ENCODE peak calls at places on chromosome 5, in five cellular contexts. One of them, this sample, is unnamed.
A peak's percentile ranks its signal among the peaks of the same experiment; 100 is the strongest.

GRCh38 chr5:119270955-119271757 is 84.7 kb upstream of the TNFAIP8 start:
- DNase-seq in HepG2: no peak
- DNase-seq in MM.1S: no peak
- DNase-seq in PC-9: no peak
- DNase-seq in GM23248: no peak
- DNase-seq in this sample: no peak

GRCh38 chr5:149803641-149804468 is 73.7 kb downstream of the PPARGC1B start:
- DNase-seq in HepG2: no peak
- DNase-seq in MM.1S: no peak
- DNase-seq in PC-9: no peak
- DNase-seq in GM23248: peak; percentile 13
- DNase-seq in this sample: no peak

GRCh38 chr5:5380298-5380697 is 42.2 kb upstream of the ICE1 start:
- DNase-seq in HepG2: no peak
- DNase-seq in MM.1S: no peak
- DNase-seq in PC-9: no peak
- DNase-seq in GM23248: no peak
- DNase-seq in this sample: no peak

GRCh38 chr5:107809201-107810034 is 138.7 kb upstream of the EFNA5 start:
- DNase-seq in HepG2: no peak
- DNase-seq in MM.1S: no peak
- DNase-seq in PC-9: no peak
- DNase-seq in GM23248: peak; percentile 46
- DNase-seq in this sample: no peak

GRCh38 chr5:172756764-172757393 is 14.1 kb downstream of the DUSP1 start:
- DNase-seq in HepG2: no peak
- DNase-seq in MM.1S: no peak
- DNase-seq in PC-9: no peak
- DNase-seq in GM23248: no peak
- DNase-seq in this sample: no peak

GRCh38 chr5:74192606-74193299 is 447.8 kb downstream of the ENC1 start:
- DNase-seq in HepG2: no peak
- DNase-seq in MM.1S: no peak
- DNase-seq in PC-9: no peak
- DNase-seq in GM23248: peak; percentile 46
- DNase-seq in this sample: no peak

GRCh38 chr5:69517763-69518212 is 25.2 kb downstream of the OCLN start:
- DNase-seq in HepG2: peak; percentile 79
- DNase-seq in MM.1S: no peak
- DNase-seq in PC-9: peak; percentile 98
- DNase-seq in GM23248: no peak
- DNase-seq in this sample: peak; percentile 79

GRCh38 chr5:79020861-79021561 is 35.9 kb upstream of the ARSB start:
- DNase-seq in HepG2: peak; percentile 27
- DNase-seq in MM.1S: peak; percentile 55
- DNase-seq in PC-9: no peak
- DNase-seq in GM23248: peak; percentile 81
- DNase-seq in this sample: peak; percentile 70

GRCh38 chr5:54325610-54326311 is 15.4 kb upstream of the ARL15 start:
- DNase-seq in HepG2: no peak
- DNase-seq in MM.1S: peak; percentile 78
- DNase-seq in PC-9: no peak
- DNase-seq in GM23248: no peak
- DNase-seq in this sample: no peak

GRCh38 chr5:79236970-79237734 is 1.2 kb downstream of the JMY start:
- DNase-seq in HepG2: peak; percentile 36
- DNase-seq in MM.1S: peak; percentile 64
- DNase-seq in PC-9: peak; percentile 56
- DNase-seq in GM23248: peak; percentile 73
- DNase-seq in this sample: peak; percentile 54

GRCh38 chr5:1443145-1443543 is 2.1 kb downstream of the SLC6A3 start:
- DNase-seq in HepG2: no peak
- DNase-seq in MM.1S: no peak
- DNase-seq in PC-9: no peak
- DNase-seq in GM23248: no peak
- DNase-seq in this sample: peak; percentile 27

GRCh38 chr5:56148453-56148971 is 84.6 kb downstream of the ANKRD55 start:
- DNase-seq in HepG2: no peak
- DNase-seq in MM.1S: peak; percentile 96
- DNase-seq in PC-9: no peak
- DNase-seq in GM23248: no peak
- DNase-seq in this sample: no peak

GRCh38 chr5:11164456-11165286 is 403.6 kb upstream of the DAP start:
- DNase-seq in HepG2: no peak
- DNase-seq in MM.1S: no peak
- DNase-seq in PC-9: no peak
- DNase-seq in GM23248: no peak
- DNase-seq in this sample: no peak

GRCh38 chr5:34552686-34553085 is 103.4 kb upstream of the RAI14 start:
- DNase-seq in HepG2: no peak
- DNase-seq in MM.1S: no peak
- DNase-seq in PC-9: no peak
- DNase-seq in GM23248: peak; percentile 40
- DNase-seq in this sample: no peak

GRCh38 chr5:88672644-88673493 is 210.1 kb downstream of the MEF2C start:
- DNase-seq in HepG2: no peak
- DNase-seq in MM.1S: no peak
- DNase-seq in PC-9: no peak
- DNase-seq in GM23248: no peak
- DNase-seq in this sample: no peak

GRCh38 chr5:159156839-159157238 is 52.5 kb downstream of the RNF145 start:
- DNase-seq in HepG2: peak; percentile 64
- DNase-seq in MM.1S: peak; percentile 72
- DNase-seq in PC-9: peak; percentile 42
- DNase-seq in GM23248: peak; percentile 82
- DNase-seq in this sample: peak; percentile 73

GRCh38 chr5:18968966-18969365 is 1019.0 kb downstream of the CDH18 start:
- DNase-seq in HepG2: no peak
- DNase-seq in MM.1S: no peak
- DNase-seq in PC-9: peak; percentile 56
- DNase-seq in GM23248: no peak
- DNase-seq in this sample: peak; percentile 96

GRCh38 chr5:101260857-101261256 is 357.8 kb upstream of the ST8SIA4 start:
- DNase-seq in HepG2: no peak
- DNase-seq in MM.1S: no peak
- DNase-seq in PC-9: no peak
- DNase-seq in GM23248: no peak
- DNase-seq in this sample: no peak

GRCh38 chr5:139708434-139708849 is 60.3 kb downstream of the CXXC5 start:
- DNase-seq in HepG2: no peak
- DNase-seq in MM.1S: no peak
- DNase-seq in PC-9: no peak
- DNase-seq in GM23248: no peak
- DNase-seq in this sample: no peak

GRCh38 chr5:81216152-81216551 is 17.0 kb upstream of the CKMT2 start:
- DNase-seq in HepG2: no peak
- DNase-seq in MM.1S: no peak
- DNase-seq in PC-9: no peak
- DNase-seq in GM23248: no peak
- DNase-seq in this sample: no peak

GRCh38 chr5:150363185-150363584 is 5.7 kb downstream of the TCOF1 start:
- DNase-seq in HepG2: peak; percentile 20
- DNase-seq in MM.1S: no peak
- DNase-seq in PC-9: no peak
- DNase-seq in GM23248: no peak
- DNase-seq in this sample: no peak

GRCh38 chr5:170691623-170692022 is 91.9 kb upstream of the GABRP start:
- DNase-seq in HepG2: no peak
- DNase-seq in MM.1S: no peak
- DNase-seq in PC-9: no peak
- DNase-seq in GM23248: no peak
- DNase-seq in this sample: no peak

GRCh38 chr5:168184103-168184502 is 107.3 kb upstream of the WWC1 start:
- DNase-seq in HepG2: no peak
- DNase-seq in MM.1S: peak; percentile 80
- DNase-seq in PC-9: no peak
- DNase-seq in GM23248: no peak
- DNase-seq in this sample: no peak

GRCh38 chr5:148397968-148398595 is 14.3 kb downstream of the FBXO38 start:
- DNase-seq in HepG2: peak; percentile 58
- DNase-seq in MM.1S: no peak
- DNase-seq in PC-9: peak; percentile 85
- DNase-seq in GM23248: no peak
- DNase-seq in this sample: peak; percentile 54

GRCh38 chr5:13591621-13592020 is 352.9 kb downstream of the DNAH5 start:
- DNase-seq in HepG2: no peak
- DNase-seq in MM.1S: no peak
- DNase-seq in PC-9: no peak
- DNase-seq in GM23248: peak; percentile 79
- DNase-seq in this sample: peak; percentile 91

GRCh38 chr5:134738963-134739661 is 764 bp downstream of the CAMLG start:
- DNase-seq in HepG2: peak; percentile 73
- DNase-seq in MM.1S: peak; percentile 56
- DNase-seq in PC-9: peak; percentile 63
- DNase-seq in GM23248: peak; percentile 79
- DNase-seq in this sample: peak; percentile 40

GRCh38 chr5:1503301-1504243 is 20.2 kb downstream of the LPCAT1 start:
- DNase-seq in HepG2: no peak
- DNase-seq in MM.1S: no peak
- DNase-seq in PC-9: no peak
- DNase-seq in GM23248: peak; percentile 20
- DNase-seq in this sample: no peak

GRCh38 chr5:101425345-101425744 is 522.3 kb upstream of the ST8SIA4 start:
- DNase-seq in HepG2: no peak
- DNase-seq in MM.1S: no peak
- DNase-seq in PC-9: no peak
- DNase-seq in GM23248: peak; percentile 55
- DNase-seq in this sample: no peak

GRCh38 chr5:32942225-32942989 is 231.3 kb downstream of the NPR3 start:
- DNase-seq in HepG2: peak; percentile 38
- DNase-seq in MM.1S: peak; percentile 65
- DNase-seq in PC-9: no peak
- DNase-seq in GM23248: no peak
- DNase-seq in this sample: peak; percentile 84

GRCh38 chr5:100131161-100131560 is 404.0 kb upstream of the FAM174A start:
- DNase-seq in HepG2: no peak
- DNase-seq in MM.1S: no peak
- DNase-seq in PC-9: no peak
- DNase-seq in GM23248: no peak
- DNase-seq in this sample: no peak

GRCh38 chr5:56595561-56595960 is 219.8 kb upstream of the MAP3K1 start:
- DNase-seq in HepG2: no peak
- DNase-seq in MM.1S: no peak
- DNase-seq in PC-9: no peak
- DNase-seq in GM23248: no peak
- DNase-seq in this sample: no peak

GRCh38 chr5:138569759-138570158 is 5.4 kb downstream of the HSPA9 start:
- DNase-seq in HepG2: no peak
- DNase-seq in MM.1S: no peak
- DNase-seq in PC-9: no peak
- DNase-seq in GM23248: peak; percentile 48
- DNase-seq in this sample: no peak

GRCh38 chr5:24923400-24923799 is 278.6 kb upstream of the CDH10 start:
- DNase-seq in HepG2: no peak
- DNase-seq in MM.1S: no peak
- DNase-seq in PC-9: no peak
- DNase-seq in GM23248: no peak
- DNase-seq in this sample: no peak

GRCh38 chr5:64176301-64176700 is 10.7 kb downstream of the RNF180 start:
- DNase-seq in HepG2: no peak
- DNase-seq in MM.1S: no peak
- DNase-seq in PC-9: no peak
- DNase-seq in GM23248: no peak
- DNase-seq in this sample: no peak

GRCh38 chr5:67166460-67166871 is 30.1 kb downstream of the CD180 start:
- DNase-seq in HepG2: no peak
- DNase-seq in MM.1S: no peak
- DNase-seq in PC-9: no peak
- DNase-seq in GM23248: no peak
- DNase-seq in this sample: peak; percentile 24

GRCh38 chr5:170159101-170159698 is 53.5 kb downstream of the FOXI1 start:
- DNase-seq in HepG2: no peak
- DNase-seq in MM.1S: no peak
- DNase-seq in PC-9: peak; percentile 73
- DNase-seq in GM23248: peak; percentile 94
- DNase-seq in this sample: peak; percentile 32

GRCh38 chr5:139046551-139046950 is 151.6 kb downstream of the SIL1 start:
- DNase-seq in HepG2: no peak
- DNase-seq in MM.1S: no peak
- DNase-seq in PC-9: no peak
- DNase-seq in GM23248: no peak
- DNase-seq in this sample: no peak

DNA sequence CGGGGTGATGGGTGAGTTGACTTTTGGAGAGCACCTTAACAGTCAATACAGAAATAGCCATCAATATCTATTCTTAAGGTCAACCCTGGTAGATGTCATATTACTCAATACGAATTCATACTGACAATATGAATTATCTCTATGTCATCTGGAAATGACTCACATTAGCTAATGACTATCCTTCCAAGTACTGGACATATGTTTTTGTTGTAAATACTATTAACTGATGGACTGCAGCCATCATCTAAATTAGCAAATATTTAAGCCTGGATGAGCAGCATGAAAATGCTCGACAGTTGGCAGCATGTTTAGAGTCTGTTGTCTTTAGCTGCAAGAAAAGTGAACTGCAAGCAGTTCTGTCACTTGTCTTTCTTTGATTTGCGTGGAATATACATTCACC is 19.6 kb upstream of the ISOC1 start:
- DNase-seq in HepG2: no peak
- DNase-seq in MM.1S: no peak
- DNase-seq in PC-9: no peak
- DNase-seq in GM23248: no peak
- DNase-seq in this sample: peak; percentile 51
- TF ChIP-seq EZH2 in HepG2: no peak
- TF ChIP-seq EZH2 in MM.1S: no peak
- TF ChIP-seq EZH2 in PC-9: no peak
- TF ChIP-seq EZH2 in GM23248: no peak
- TF ChIP-seq EZH2 in this sample: no peak

DNA sequence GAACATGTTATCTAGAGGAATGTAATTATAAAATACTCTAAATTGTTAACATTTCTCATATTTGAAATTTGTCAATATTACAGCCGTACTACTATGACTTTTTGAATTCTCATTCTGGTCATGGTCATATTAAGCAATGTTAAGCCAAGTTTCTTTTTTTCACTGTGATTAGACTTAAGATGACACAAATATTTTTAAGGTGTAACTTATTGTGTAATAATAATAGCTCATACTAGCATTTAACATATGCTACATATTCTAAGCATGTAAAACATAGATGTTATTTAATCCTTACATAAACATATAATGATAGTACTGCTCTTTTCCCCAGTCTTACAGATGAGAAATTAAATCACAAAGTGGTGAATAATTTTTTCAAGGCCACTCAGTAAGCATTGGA is 35.9 kb upstream of the LRRC70 start:
- DNase-seq in HepG2: no peak
- DNase-seq in MM.1S: no peak
- DNase-seq in PC-9: no peak
- DNase-seq in GM23248: no peak
- DNase-seq in this sample: no peak
- TF ChIP-seq EZH2 in HepG2: no peak
- TF ChIP-seq EZH2 in MM.1S: no peak
- TF ChIP-seq EZH2 in PC-9: no peak
- TF ChIP-seq EZH2 in GM23248: no peak
- TF ChIP-seq EZH2 in this sample: no peak

GRCh38 chr5:72107874-72108199 is 562 bp downstream of the MAP1B start:
- DNase-seq in HepG2: no peak
- DNase-seq in MM.1S: peak; percentile 81
- DNase-seq in PC-9: peak; percentile 61
- DNase-seq in GM23248: no peak
- DNase-seq in this sample: no peak
- TF ChIP-seq EZH2 in HepG2: no peak
- TF ChIP-seq EZH2 in MM.1S: no peak
- TF ChIP-seq EZH2 in PC-9: no peak
- TF ChIP-seq EZH2 in GM23248: no peak
- TF ChIP-seq EZH2 in this sample: no peak

GRCh38 chr5:111223790-111224560 is at the start of gene CAMK4:
- DNase-seq in HepG2: peak; percentile 2
- DNase-seq in MM.1S: peak; percentile 60
- DNase-seq in PC-9: no peak
- DNase-seq in GM23248: peak; percentile 77
- DNase-seq in this sample: peak; percentile 26
- TF ChIP-seq EZH2 in HepG2: no peak
- TF ChIP-seq EZH2 in MM.1S: no peak
- TF ChIP-seq EZH2 in PC-9: no peak
- TF ChIP-seq EZH2 in GM23248: no peak
- TF ChIP-seq EZH2 in this sample: no peak